ENCODE peak calls at places on chromosomes 12 and 14, in nine cellular contexts. K is sigmoid colon; L is A549; U is ovary; X is left lung; G is CD4-positive, alpha-beta T cell; D is right lobe of liver; W is lower lobe of right lung; P is Peyer's patch. N is an unnamed sample.

GRCh38 chr12:7915911-7916403 is 20.0 kb downstream of the SLC2A3 start:
- DNase-seq in K (no peak), L (no peak), U (no peak), X (no peak), G (no peak), D (no peak), W (no peak), P (no peak), N (no peak)

GRCh38 chr12:79012616-79013015 is 148.0 kb downstream of the SYT1 start:
- DNase-seq in K (no peak), L (no peak), U (no peak), X (no peak), G (no peak), D (no peak), W (no peak), P (no peak), N (no peak)

GRCh38 chr12:79301181-79301580 is 389.6 kb downstream of the PAWR start:
- DNase-seq in K (no peak), L (no peak), U (no peak), X (no peak), G (no peak), D (no peak), W (no peak), P (no peak), N (no peak)

GRCh38 chr12:79983492-79983891 is 48.6 kb upstream of the PPP1R12A start:
- DNase-seq in K (no peak), L (no peak), U (no peak), X (no peak), G (no peak), D (no peak), W (no peak), P (no peak), N (no peak)

GRCh38 chr12:106154781-106155273 is 16.1 kb upstream of the NUAK1 start:
- DNase-seq in K (no peak), L (no peak), U (no peak), X (no peak), G (no peak), D (no peak), W (no peak), P (no peak), N (no peak)

GRCh38 chr12:132489078-132489601 is 811 bp upstream of the FBRSL1 start:
- DNase-seq in K (peak; percentile 80), L (no peak), U (peak; percentile 71), X (peak; percentile 63), G (peak; percentile 57), D (peak; percentile 74), W (peak; percentile 78), P (peak; percentile 71), N (peak; percentile 55)

GRCh38 chr14:98943907-98944306 is 328.1 kb downstream of the BCL11B start:
- DNase-seq in K (peak; percentile 17), L (no peak), U (no peak), X (no peak), G (no peak), D (no peak), W (no peak), P (no peak), N (no peak)

GRCh38 chr12:51244269-51244668 is 5.6 kb downstream of the DAZAP2 start:
- DNase-seq in K (no peak), L (no peak), U (no peak), X (no peak), G (no peak), D (no peak), W (no peak), P (no peak), N (no peak)

GRCh38 chr12:131604146-131604844 is 106.6 kb upstream of the SFSWAP start:
- DNase-seq in K (no peak), L (no peak), U (no peak), X (no peak), G (no peak), D (no peak), W (no peak), P (no peak), N (peak; percentile 59)

GRCh38 chr14:79011091-79011919 is 841.1 kb downstream of the NRXN3 start:
- DNase-seq in K (no peak), L (peak; percentile 8), U (no peak), X (no peak), G (no peak), D (no peak), W (no peak), P (no peak), N (no peak)

GRCh38 chr12:104928036-104928770 is 29.9 kb downstream of the SLC41A2 start:
- DNase-seq in K (no peak), L (no peak), U (no peak), X (no peak), G (no peak), D (no peak), W (no peak), P (no peak), N (no peak)

GRCh38 chr14:53368714-53369191 is 215.6 kb upstream of the DDHD1 start:
- DNase-seq in K (no peak), L (peak; percentile 5), U (no peak), X (no peak), G (no peak), D (no peak), W (no peak), P (no peak), N (no peak)

GRCh38 chr12:111429760-111430417 is 24.2 kb downstream of the SH2B3 start:
- DNase-seq in K (no peak), L (no peak), U (no peak), X (no peak), G (peak; percentile 64), D (no peak), W (no peak), P (peak; percentile 51), N (peak; percentile 54)

GRCh38 chr12:5889381-5890047 is 55.5 kb downstream of the ANO2 start:
- DNase-seq in K (no peak), L (no peak), U (no peak), X (no peak), G (no peak), D (no peak), W (no peak), P (no peak), N (no peak)

GRCh38 chr12:49014547-49014946 is 4.0 kb downstream of the PRKAG1 start:
- DNase-seq in K (no peak), L (no peak), U (no peak), X (no peak), G (no peak), D (no peak), W (no peak), P (no peak), N (no peak)
- TF ChIP-seq CTCF in K (no peak), L (peak; percentile 15), U (no peak), X (no peak), G (no peak), D (no peak), W (no peak), P (no peak), N (no peak)

GRCh38 chr14:105852378-105853088 is 326.1 kb downstream of the TMEM121 start:
- DNase-seq in K (no peak), L (no peak), U (peak; percentile 15), X (peak; percentile 26), G (no peak), D (no peak), W (peak; percentile 38), P (peak; percentile 30), N (peak; percentile 43)

GRCh38 chr14:105853089-105853906 is 326.9 kb downstream of the TMEM121 start:
- DNase-seq in K (no peak), L (no peak), U (peak; percentile 17), X (peak; percentile 17), G (no peak), D (no peak), W (peak; percentile 42), P (no peak), N (peak; percentile 43)

GRCh38 chr14:105849933-105850626 is 323.7 kb downstream of the TMEM121 start:
- DNase-seq in K (no peak), L (no peak), U (peak; percentile 14), X (no peak), G (no peak), D (no peak), W (no peak), P (peak; percentile 24), N (no peak)

GRCh38 chr14:105850853-105851581 is 324.6 kb downstream of the TMEM121 start:
- DNase-seq in K (no peak), L (no peak), U (peak; percentile 12), X (peak; percentile 27), G (no peak), D (no peak), W (no peak), P (peak; percentile 30), N (peak; percentile 9)

DNA sequence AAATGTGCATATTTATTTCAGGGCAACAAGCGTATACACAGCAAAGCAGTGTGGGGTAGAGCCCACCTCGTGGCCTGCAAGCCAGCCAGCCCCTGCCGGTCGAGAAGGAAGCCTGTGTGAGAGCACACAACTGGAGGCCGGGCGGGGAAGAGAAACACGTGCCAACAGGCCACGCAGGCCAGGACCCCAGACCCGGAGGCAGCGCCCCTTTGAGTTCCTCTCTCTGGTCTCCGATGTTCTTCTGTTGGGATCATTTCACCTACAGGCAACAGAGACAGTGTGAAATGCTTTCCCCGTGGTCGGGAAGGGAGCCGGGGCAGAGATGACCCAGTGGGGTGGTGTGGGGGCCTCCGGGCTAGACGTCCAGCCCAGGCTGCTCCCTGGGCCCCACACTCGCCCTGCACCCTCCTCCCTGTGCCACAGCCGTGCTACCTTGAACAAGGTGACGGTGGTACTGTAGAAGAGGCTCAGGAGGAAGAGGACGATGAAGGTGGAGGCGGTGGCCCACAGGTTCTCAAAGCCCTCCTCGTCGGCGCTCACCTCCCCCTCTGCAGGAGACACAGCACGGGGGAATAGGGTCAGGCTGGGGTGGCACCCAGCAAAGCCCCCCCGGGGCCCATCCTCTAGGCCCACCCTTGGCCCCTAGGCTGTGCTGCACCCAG is 325.5 kb downstream of the TMEM121 start:
- DNase-seq in K (peak; percentile 52), L (no peak), U (peak; percentile 9), X (peak; percentile 19), G (no peak), D (no peak), W (peak; percentile 39), P (no peak), N (no peak)
- H3K9me3 ChIP-seq in K (no peaks in the 10 kb centered on the region), L (no peaks in the 10 kb centered on the region), U (peaks cover under 1% of the 10 kb centered on the region), X (no peaks in the 10 kb centered on the region), G (no peaks in the 10 kb centered on the region), D (no peaks in the 10 kb centered on the region), W (no peaks in the 10 kb centered on the region), P (no peaks in the 10 kb centered on the region), N (no peaks in the 10 kb centered on the region)

GRCh38 chr14:56555921-56556570 is 23.6 kb upstream of the TMEM260 start:
- DNase-seq in K (no peak), L (peak; percentile 28), U (no peak), X (no peak), G (no peak), D (no peak), W (no peak), P (no peak), N (no peak)

GRCh38 chr14:56549721-56550120 is 29.9 kb upstream of the TMEM260 start:
- DNase-seq in K (no peak), L (no peak), U (no peak), X (no peak), G (no peak), D (no peak), W (no peak), P (no peak), N (no peak)

GRCh38 chr14:56554301-56554700 is 25.3 kb upstream of the TMEM260 start:
- DNase-seq in K (no peak), L (no peak), U (no peak), X (no peak), G (no peak), D (no peak), W (no peak), P (no peak), N (no peak)

GRCh38 chr14:56552615-56553014 is 27.0 kb upstream of the TMEM260 start:
- DNase-seq in K (no peak), L (no peak), U (no peak), X (no peak), G (no peak), D (no peak), W (no peak), P (no peak), N (no peak)
- TF ChIP-seq CTCF in K (no peak), L (no peak), U (no peak), X (no peak), G (no peak), D (no peak), W (no peak), P (no peak), N (no peak)

GRCh38 chr14:66944872-66945271 is 244.4 kb upstream of the GARIN2 start:
- DNase-seq in K (no peak), L (no peak), U (no peak), X (no peak), G (no peak), D (no peak), W (no peak), P (no peak), N (no peak)
- H3K9me3 ChIP-seq in K (peaks cover 46% of the 10 kb centered on the region), L (peaks cover 60% of the 10 kb centered on the region), U (peaks cover 10% of the 10 kb centered on the region), X (peaks cover 19% of the 10 kb centered on the region), G (peaks cover 89% of the 10 kb centered on the region), D (no peaks in the 10 kb centered on the region), W (peaks cover 77% of the 10 kb centered on the region), P (no peaks in the 10 kb centered on the region), N (peaks cover 78% of the 10 kb centered on the region)

N was measured in mucosa of descending colon.